ENCODE peak calls at places on chromosomes 13 and 19, in eight cellular contexts. X, I, Y, K, F, D, J and B are unnamed samples.

GRCh38 chr13:28357846-28358496 is 137.0 kb downstream of the FLT1 start:
- DNase-seq in X (no peak), I (no peak), Y (no peak), K (peak), F (no peak), D (no peak), J (no peak), B (no peak)

GRCh38 chr13:21549633-21550032 is 54.3 kb downstream of the MICU2 start:
- DNase-seq in X (no peak), I (no peak), Y (peak), K (peak), F (no peak), D (no peak), J (peak), B (no peak)

GRCh38 chr19:35775046-35775297 is 392 bp upstream of the ARHGAP33 start:
- DNase-seq in X (no peak), I (no peak), Y (no peak), K (no peak), F (no peak), D (no peak), J (no peak), B (no peak)

GRCh38 chr13:31875134-31875533 is 135.8 kb downstream of the RXFP2 start:
- DNase-seq in X (no peak), I (no peak), Y (no peak), K (no peak), F (no peak), D (no peak), J (peak), B (no peak)

GRCh38 chr19:827710-828321 is at the start of gene AZU1:
- DNase-seq in X (no peak), I (no peak), Y (no peak), K (no peak), F (no peak), D (no peak), J (no peak), B (no peak)

GRCh38 chr13:111900390-111901180 is 166.4 kb upstream of the SOX1 start:
- DNase-seq in X (no peak), I (no peak), Y (no peak), K (no peak), F (no peak), D (no peak), J (no peak), B (no peak)

GRCh38 chr13:51000058-51000457 is 90.5 kb downstream of the RNASEH2B start:
- DNase-seq in X (no peak), I (no peak), Y (no peak), K (no peak), F (no peak), D (no peak), J (no peak), B (no peak)

GRCh38 chr13:74641586-74641985 is 507.4 kb upstream of the KLF12 start:
- DNase-seq in X (no peak), I (no peak), Y (no peak), K (no peak), F (no peak), D (no peak), J (no peak), B (no peak)

GRCh38 chr19:4970558-4971423 is 1.9 kb downstream of the KDM4B start:
- DNase-seq in X (peak), I (no peak), Y (peak), K (peak), F (no peak), D (no peak), J (peak), B (no peak)

GRCh38 chr19:44003461-44004134 is 841 bp downstream of the ZNF230 start:
- DNase-seq in X (peak), I (no peak), Y (peak), K (peak), F (no peak), D (no peak), J (peak), B (peak)